ENCODE peak calls at places on chromosomes 6 and 20, in seven cellular contexts. One of them, this sample, is unnamed.

GRCh38 chr20:41178495-41178894 is 41.2 kb downstream of the PLCG1 start:
- DNase-seq in GM12878: no peak
- DNase-seq in SK-N-SH: no peak
- DNase-seq in A549: no peak
- DNase-seq in HepG2: no peak
- DNase-seq in H1: no peak
- DNase-seq in K562: no peak
- DNase-seq in this sample: no peak

GRCh38 chr20:58753267-58753928 is 60.8 kb downstream of the NPEPL1 start:
- DNase-seq in GM12878: no peak
- DNase-seq in SK-N-SH: no peak
- DNase-seq in A549: no peak
- DNase-seq in HepG2: no peak
- DNase-seq in H1: peak
- DNase-seq in K562: no peak
- DNase-seq in this sample: no peak

GRCh38 chr6:52547647-52548352 is 29.1 kb downstream of the TRAM2 start:
- DNase-seq in GM12878: no peak
- DNase-seq in SK-N-SH: peak
- DNase-seq in A549: no peak
- DNase-seq in HepG2: peak
- DNase-seq in H1: no peak
- DNase-seq in K562: peak
- DNase-seq in this sample: no peak

GRCh38 chr6:126804255-126805064 is 314.0 kb upstream of the RSPO3 start:
- DNase-seq in GM12878: no peak
- DNase-seq in SK-N-SH: peak
- DNase-seq in A549: peak
- DNase-seq in HepG2: peak
- DNase-seq in H1: no peak
- DNase-seq in K562: peak
- DNase-seq in this sample: peak

GRCh38 chr20:62409935-62410741 is 3.1 kb upstream of the CABLES2 start:
- DNase-seq in GM12878: no peak
- DNase-seq in SK-N-SH: peak
- DNase-seq in A549: peak
- DNase-seq in HepG2: peak
- DNase-seq in H1: no peak
- DNase-seq in K562: peak
- DNase-seq in this sample: peak

GRCh38 chr6:159693894-159694545 is 979 bp upstream of the SOD2 start:
- DNase-seq in GM12878: no peak
- DNase-seq in SK-N-SH: no peak
- DNase-seq in A549: no peak
- DNase-seq in HepG2: peak
- DNase-seq in H1: no peak
- DNase-seq in K562: peak
- DNase-seq in this sample: peak

GRCh38 chr6:44470106-44470446 is 82.6 kb downstream of the CDC5L start:
- DNase-seq in GM12878: no peak
- DNase-seq in SK-N-SH: no peak
- DNase-seq in A549: no peak
- DNase-seq in HepG2: no peak
- DNase-seq in H1: no peak
- DNase-seq in K562: no peak
- DNase-seq in this sample: no peak

GRCh38 chr6:17938885-17939284 is 48.5 kb downstream of the KIF13A start:
- DNase-seq in GM12878: no peak
- DNase-seq in SK-N-SH: no peak
- DNase-seq in A549: no peak
- DNase-seq in HepG2: no peak
- DNase-seq in H1: no peak
- DNase-seq in K562: no peak
- DNase-seq in this sample: no peak

GRCh38 chr6:33073431-33073871 is at the start of gene HLA-DPA1:
- DNase-seq in GM12878: peak
- DNase-seq in SK-N-SH: peak
- DNase-seq in A549: peak
- DNase-seq in HepG2: no peak
- DNase-seq in H1: no peak
- DNase-seq in K562: no peak
- DNase-seq in this sample: no peak

GRCh38 chr6:69825904-69826303 is 29.1 kb upstream of the LMBRD1 start:
- DNase-seq in GM12878: no peak
- DNase-seq in SK-N-SH: no peak
- DNase-seq in A549: no peak
- DNase-seq in HepG2: peak
- DNase-seq in H1: no peak
- DNase-seq in K562: no peak
- DNase-seq in this sample: no peak

GRCh38 chr6:12548526-12548925 is 168.0 kb upstream of the PHACTR1 start:
- DNase-seq in GM12878: no peak
- DNase-seq in SK-N-SH: no peak
- DNase-seq in A549: no peak
- DNase-seq in HepG2: no peak
- DNase-seq in H1: no peak
- DNase-seq in K562: no peak
- DNase-seq in this sample: no peak

GRCh38 chr20:13288357-13288756 is 67.3 kb downstream of the ISM1 start:
- DNase-seq in GM12878: no peak
- DNase-seq in SK-N-SH: peak
- DNase-seq in A549: no peak
- DNase-seq in HepG2: peak
- DNase-seq in H1: no peak
- DNase-seq in K562: no peak
- DNase-seq in this sample: no peak

GRCh38 chr6:146154197-146154596 is 125.3 kb downstream of the GRM1 start:
- DNase-seq in GM12878: no peak
- DNase-seq in SK-N-SH: no peak
- DNase-seq in A549: no peak
- DNase-seq in HepG2: no peak
- DNase-seq in H1: no peak
- DNase-seq in K562: no peak
- DNase-seq in this sample: no peak

GRCh38 chr6:169962604-169963469 is 211.4 kb downstream of the ERMARD start:
- DNase-seq in GM12878: no peak
- DNase-seq in SK-N-SH: peak
- DNase-seq in A549: no peak
- DNase-seq in HepG2: no peak
- DNase-seq in H1: no peak
- DNase-seq in K562: no peak
- DNase-seq in this sample: no peak

GRCh38 chr6:53735896-53736295 is 58.9 kb upstream of the LRRC1 start:
- DNase-seq in GM12878: no peak
- DNase-seq in SK-N-SH: no peak
- DNase-seq in A549: no peak
- DNase-seq in HepG2: no peak
- DNase-seq in H1: no peak
- DNase-seq in K562: no peak
- DNase-seq in this sample: no peak

GRCh38 chr6:135149376-135149775 is 31.7 kb upstream of the MYB start:
- DNase-seq in GM12878: no peak
- DNase-seq in SK-N-SH: no peak
- DNase-seq in A549: no peak
- DNase-seq in HepG2: no peak
- DNase-seq in H1: no peak
- DNase-seq in K562: no peak
- DNase-seq in this sample: no peak

GRCh38 chr20:33733654-33734576 is 2.1 kb downstream of the ZNF341 start:
- DNase-seq in GM12878: peak
- DNase-seq in SK-N-SH: no peak
- DNase-seq in A549: peak
- DNase-seq in HepG2: peak
- DNase-seq in H1: no peak
- DNase-seq in K562: no peak
- DNase-seq in this sample: peak

GRCh38 chr6:85641916-85642773 is 541 bp downstream of the SYNCRIP start:
- DNase-seq in GM12878: no peak
- DNase-seq in SK-N-SH: peak
- DNase-seq in A549: peak
- DNase-seq in HepG2: peak
- DNase-seq in H1: no peak
- DNase-seq in K562: peak
- DNase-seq in this sample: peak

GRCh38 chr20:64278319-64278681 is 22.8 kb downstream of the PCMTD2 start:
- DNase-seq in GM12878: no peak
- DNase-seq in SK-N-SH: no peak
- DNase-seq in A549: no peak
- DNase-seq in HepG2: no peak
- DNase-seq in H1: no peak
- DNase-seq in K562: no peak
- DNase-seq in this sample: no peak

GRCh38 chr6:125307150-125307838 is 5.5 kb upstream of the HDDC2 start:
- DNase-seq in GM12878: no peak
- DNase-seq in SK-N-SH: no peak
- DNase-seq in A549: peak
- DNase-seq in HepG2: peak
- DNase-seq in H1: no peak
- DNase-seq in K562: peak
- DNase-seq in this sample: no peak

GRCh38 chr6:41940759-41941279 is 789 bp downstream of the CCND3 start:
- DNase-seq in GM12878: no peak
- DNase-seq in SK-N-SH: peak
- DNase-seq in A549: peak
- DNase-seq in HepG2: no peak
- DNase-seq in H1: no peak
- DNase-seq in K562: no peak
- DNase-seq in this sample: peak

GRCh38 chr6:1634081-1634480 is 24.4 kb downstream of the FOXC1 start:
- DNase-seq in GM12878: no peak
- DNase-seq in SK-N-SH: no peak
- DNase-seq in A549: no peak
- DNase-seq in HepG2: no peak
- DNase-seq in H1: no peak
- DNase-seq in K562: no peak
- DNase-seq in this sample: no peak

DNA sequence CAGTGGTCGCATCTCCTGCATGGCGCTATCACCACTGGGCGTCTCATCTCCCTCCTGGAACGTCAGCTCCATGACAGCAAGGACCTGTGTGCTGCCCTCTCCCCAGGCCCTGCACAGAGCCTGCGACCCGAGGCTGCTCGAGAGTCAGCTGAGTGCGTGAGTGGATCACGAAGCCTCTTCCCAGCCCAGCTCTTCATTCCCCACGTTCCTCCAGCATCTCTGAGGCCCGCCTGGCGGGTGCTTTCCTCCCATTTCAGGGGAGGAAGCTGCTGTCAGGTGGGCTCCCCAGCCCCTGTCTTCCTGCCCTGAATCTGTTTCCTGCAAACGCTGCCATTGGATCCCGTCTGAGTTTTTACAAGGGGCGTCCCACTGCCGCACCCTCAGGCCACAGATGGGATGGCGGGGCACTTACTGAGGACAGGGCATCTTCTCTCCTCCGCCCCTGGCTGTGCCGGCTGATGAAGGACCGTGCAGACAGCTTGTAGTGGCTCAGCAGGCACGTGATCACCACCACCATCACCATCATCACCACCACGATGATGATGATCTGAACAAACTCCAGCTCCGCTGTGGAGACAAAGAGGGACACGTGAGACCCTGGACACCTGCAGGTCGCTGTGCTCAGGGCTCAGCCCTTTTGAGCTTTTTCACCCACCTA is 39.0 kb upstream of the ZBP1 start:
- DNase-seq in GM12878: no peak
- DNase-seq in SK-N-SH: peak
- DNase-seq in A549: no peak
- DNase-seq in HepG2: no peak
- DNase-seq in H1: no peak
- DNase-seq in K562: no peak
- DNase-seq in this sample: no peak
- TF ChIP-seq MAX in GM12878: no peak
- TF ChIP-seq MAX in SK-N-SH: no peak
- TF ChIP-seq MAX in A549: no peak
- TF ChIP-seq MAX in HepG2: no peak
- TF ChIP-seq MAX in H1: no peak
- TF ChIP-seq MAX in K562: no peak
- TF ChIP-seq MAX in this sample: no peak

DNA sequence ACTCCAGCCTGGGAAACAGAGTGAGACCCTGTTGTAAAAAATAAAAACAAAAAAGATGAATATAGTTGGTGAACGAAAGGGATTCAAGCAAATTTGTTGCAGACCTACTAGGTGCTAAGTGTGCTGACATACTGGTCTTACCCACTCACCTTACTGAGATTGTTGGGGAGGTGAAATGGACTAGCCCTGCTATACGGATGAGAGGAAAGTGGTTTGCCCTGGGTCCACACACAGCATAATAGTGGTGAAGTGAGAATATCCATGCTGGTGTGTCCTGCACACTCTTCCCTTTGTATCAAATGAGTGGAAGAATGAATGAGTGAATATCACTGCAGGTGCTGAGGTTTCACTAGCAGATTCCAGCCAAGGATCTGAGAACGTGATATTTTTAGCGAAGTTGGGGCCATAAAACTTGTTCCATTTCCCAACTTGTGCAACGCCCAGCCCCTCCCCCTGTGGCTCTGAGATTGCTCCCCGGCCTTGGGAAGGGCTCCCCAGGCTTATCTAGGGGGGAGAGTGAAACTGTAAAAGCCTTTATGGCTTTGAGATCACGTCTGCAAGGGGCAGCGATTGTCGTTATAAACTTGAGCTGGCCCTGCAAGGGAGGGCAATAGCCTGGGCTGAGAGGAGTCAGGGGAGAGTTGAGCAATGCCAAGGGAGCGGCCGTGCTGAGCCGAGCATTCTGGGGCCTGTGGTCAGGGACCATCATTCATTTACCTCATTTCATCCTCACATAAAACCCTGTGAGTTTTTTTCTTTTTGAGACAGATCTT is 33.2 kb upstream of the TTPAL start:
- DNase-seq in GM12878: no peak
- DNase-seq in SK-N-SH: no peak
- DNase-seq in A549: no peak
- DNase-seq in HepG2: no peak
- DNase-seq in H1: no peak
- DNase-seq in K562: no peak
- DNase-seq in this sample: no peak
- H3K4me3 ChIP-seq in GM12878: no peak
- H3K4me3 ChIP-seq in SK-N-SH: no peak
- H3K4me3 ChIP-seq in A549: no peak
- H3K4me3 ChIP-seq in HepG2: peak
- H3K4me3 ChIP-seq in H1: no peak
- H3K4me3 ChIP-seq in K562: no peak
- H3K4me3 ChIP-seq in this sample: no peak

GRCh38 chr6:114000066-114000465 is 29.1 kb upstream of the HDAC2 start:
- DNase-seq in GM12878: no peak
- DNase-seq in SK-N-SH: no peak
- DNase-seq in A549: no peak
- DNase-seq in HepG2: no peak
- DNase-seq in H1: no peak
- DNase-seq in K562: no peak
- DNase-seq in this sample: no peak
- H3K4me2 ChIP-seq in GM12878: no peak
- H3K4me2 ChIP-seq in SK-N-SH: no peak
- H3K4me2 ChIP-seq in A549: peak
- H3K4me2 ChIP-seq in HepG2: no peak
- H3K4me2 ChIP-seq in H1: no peak
- H3K4me2 ChIP-seq in K562: no peak
- H3K4me2 ChIP-seq in this sample: no peak

DNA sequence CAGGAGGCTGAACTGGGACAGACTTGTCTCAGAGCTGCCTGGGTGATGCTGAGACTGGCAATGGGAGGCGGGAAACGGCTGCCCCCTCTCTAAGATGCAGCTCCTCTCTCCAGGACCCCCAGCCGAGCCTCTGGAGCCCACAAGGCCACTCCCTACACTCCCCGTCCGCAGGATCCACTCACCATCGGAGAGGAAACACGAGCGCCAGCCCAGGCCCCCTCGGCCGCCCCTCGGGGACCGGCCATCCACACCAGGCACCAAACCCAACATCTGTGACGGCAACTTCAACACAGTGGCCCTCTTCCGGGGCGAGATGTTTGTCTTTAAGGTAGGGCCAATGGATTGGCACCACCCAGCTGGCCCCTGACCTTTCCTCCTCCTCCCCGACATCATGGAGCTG is 10.8 kb downstream of the MMP24OS start:
- DNase-seq in GM12878: no peak
- DNase-seq in SK-N-SH: no peak
- DNase-seq in A549: no peak
- DNase-seq in HepG2: no peak
- DNase-seq in H1: no peak
- DNase-seq in K562: no peak
- DNase-seq in this sample: no peak
- TF ChIP-seq MAX in GM12878: no peak
- TF ChIP-seq MAX in SK-N-SH: no peak
- TF ChIP-seq MAX in A549: no peak
- TF ChIP-seq MAX in HepG2: no peak
- TF ChIP-seq MAX in H1: no peak
- TF ChIP-seq MAX in K562: no peak
- TF ChIP-seq MAX in this sample: no peak